ENCODE peak calls at places on chromosomes 7 and 10, in four cellular contexts. Q is K562, M is A549, P is IMR-90. W is an unnamed sample.

GRCh38 chr10:126082067-126082466 is 185.7 kb downstream of the FANK1 start:
- DNase-seq in P (no peak), M (no peak), Q (no peak), W (no peak)

GRCh38 chr7:14218338-14218737 is 228.9 kb upstream of the ETV1 start:
- DNase-seq in P (no peak), M (no peak), Q (no peak), W (no peak)

GRCh38 chr7:120609136-120609753 is 248.7 kb downstream of the TSPAN12 start:
- DNase-seq in M (no peak), P (no peak), Q (no peak), W (no peak)

GRCh38 chr7:21941570-21942224 is 4.0 kb downstream of the CDCA7L start:
- DNase-seq in P (peak; percentile 43), M (no peak), Q (no peak), W (peak; percentile 53)

GRCh38 chr7:85000973-85001372 is 185.9 kb downstream of the SEMA3D start:
- DNase-seq in M (no peak), Q (no peak), P (no peak), W (no peak)

GRCh38 chr10:133224076-133224475 is 5.9 kb upstream of the UTF1 start:
- DNase-seq in P (no peak), Q (no peak), M (no peak), W (no peak)

GRCh38 chr7:25615005-25615404 is 386.7 kb upstream of the NPVF start:
- DNase-seq in P (no peak), M (no peak), Q (no peak), W (no peak)

GRCh38 chr7:1922870-1923236 is 252.8 kb downstream of the ELFN1 start:
- DNase-seq in Q (no peak), P (no peak), M (no peak), W (no peak)

GRCh38 chr7:137862358-137862757 is 15.6 kb upstream of the DGKI start:
- DNase-seq in Q (peak; percentile 29), M (no peak), P (no peak), W (no peak)

GRCh38 chr7:101677421-101678137 is 48.5 kb upstream of the MYL10 start:
- DNase-seq in M (peak; percentile 42), P (peak; percentile 37), Q (peak; percentile 41), W (no peak)

GRCh38 chr7:92137531-92137930 is 3.3 kb upstream of the CYP51A1 start:
- DNase-seq in Q (no peak), M (no peak), P (no peak), W (no peak)

GRCh38 chr7:129845972-129846327 is 106.8 kb downstream of the UBE2H start:
- DNase-seq in P (peak; percentile 91), M (peak; percentile 33), Q (no peak), W (no peak)

GRCh38 chr10:69481280-69481679 is 30.0 kb downstream of the TSPAN15 start:
- DNase-seq in Q (no peak), P (no peak), M (no peak), W (no peak)

GRCh38 chr7:130960208-130960988 is 226.4 kb upstream of the KLF14 start:
- DNase-seq in M (peak; percentile 89), Q (peak; percentile 59), P (peak; percentile 99), W (no peak)

GRCh38 chr10:23892296-23892695 is 316.6 kb upstream of the KIAA1217 start:
- DNase-seq in Q (no peak), P (no peak), M (no peak), W (no peak)

GRCh38 chr7:157837561-157837960 is 500.8 kb downstream of the DNAJB6 start:
- DNase-seq in P (no peak), Q (no peak), M (no peak), W (no peak)

GRCh38 chr10:132618158-132618924 is 80.8 kb downstream of the INPP5A start:
- DNase-seq in P (peak; percentile 46), Q (no peak), M (no peak), W (no peak)

GRCh38 chr7:27897001-27897400 is 157.0 kb downstream of the TAX1BP1 start:
- DNase-seq in Q (no peak), M (no peak), P (peak; percentile 52), W (no peak)

GRCh38 chr7:64795176-64795575 is 948 bp downstream of the ZNF138 start:
- DNase-seq in M (no peak), Q (no peak), P (no peak), W (no peak)

GRCh38 chr10:125037145-125037544 is 95.2 kb downstream of the ZRANB1 start:
- DNase-seq in Q (no peak), M (peak; percentile 81), P (peak; percentile 80), W (no peak)

GRCh38 chr10:125039354-125039769 is 97.4 kb downstream of the ZRANB1 start:
- DNase-seq in P (no peak), M (no peak), Q (no peak), W (no peak)

GRCh38 chr10:125041856-125042506 is 100.1 kb downstream of the ZRANB1 start:
- DNase-seq in M (no peak), P (no peak), Q (peak; percentile 1), W (no peak)

GRCh38 chr10:125035588-125036298 is 93.8 kb downstream of the ZRANB1 start:
- DNase-seq in M (no peak), P (no peak), Q (no peak), W (peak; percentile 69)

DNA sequence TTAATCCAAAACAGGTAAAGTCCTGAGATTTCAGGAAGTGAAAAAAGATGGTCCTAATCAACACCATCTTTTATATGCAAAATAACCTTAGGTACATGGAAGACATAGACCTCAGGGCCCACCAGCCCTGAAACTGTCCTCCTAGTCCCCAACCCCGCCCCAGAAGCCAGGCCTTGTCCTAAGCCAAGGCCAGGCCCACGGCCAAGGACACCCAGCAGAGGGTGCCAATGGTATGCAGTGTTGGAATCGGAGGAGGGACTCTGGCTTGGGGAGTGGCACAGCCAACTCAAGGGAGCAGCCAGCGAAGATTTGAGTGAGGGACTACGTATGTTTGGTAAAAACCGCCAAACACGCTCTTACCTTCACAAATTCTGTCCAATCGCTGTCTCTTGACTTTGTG is 96.7 kb downstream of the ZRANB1 start:
- DNase-seq in Q (no peak), P (no peak), M (peak; percentile 62), W (no peak)
- TF ChIP-seq RCOR1 in Q (no peak), P (no peak), M (no peak), W (no peak)

DNA sequence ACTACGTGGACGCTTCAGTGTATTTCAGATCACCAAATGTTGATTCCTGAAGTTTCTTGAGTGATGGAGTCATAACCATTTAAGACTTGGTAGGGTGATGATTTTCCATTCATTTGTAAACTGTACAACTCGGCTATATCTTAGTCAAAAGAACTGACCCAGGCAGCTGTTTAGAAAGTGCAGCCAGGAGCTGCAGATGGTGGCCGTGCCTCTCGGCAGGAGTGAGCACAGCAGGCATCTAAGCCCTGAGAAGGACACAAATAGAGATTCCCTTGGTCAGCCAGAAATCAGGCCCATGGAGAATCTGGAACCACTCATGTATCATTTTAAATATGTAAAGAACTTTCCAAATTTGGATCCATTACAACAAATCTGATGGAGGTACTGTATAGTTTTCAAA is 177.0 kb upstream of the AKR1E2 start:
- DNase-seq in M (no peak), P (no peak), Q (no peak), W (no peak)
- H3K27ac ChIP-seq in M (no peak overlapping the region), P (no peak overlapping the region), Q (no peak overlapping the region), W (no peak overlapping the region)

GRCh38 chr7:148701414-148701813 is 2.7 kb downstream of the CUL1 start:
- DNase-seq in M (peak; percentile 20), Q (peak; percentile 65), P (peak; percentile 38), W (no peak)
- TF ChIP-seq RCOR1 in M (no peak), Q (no peak), P (no peak), W (no peak)

DNA sequence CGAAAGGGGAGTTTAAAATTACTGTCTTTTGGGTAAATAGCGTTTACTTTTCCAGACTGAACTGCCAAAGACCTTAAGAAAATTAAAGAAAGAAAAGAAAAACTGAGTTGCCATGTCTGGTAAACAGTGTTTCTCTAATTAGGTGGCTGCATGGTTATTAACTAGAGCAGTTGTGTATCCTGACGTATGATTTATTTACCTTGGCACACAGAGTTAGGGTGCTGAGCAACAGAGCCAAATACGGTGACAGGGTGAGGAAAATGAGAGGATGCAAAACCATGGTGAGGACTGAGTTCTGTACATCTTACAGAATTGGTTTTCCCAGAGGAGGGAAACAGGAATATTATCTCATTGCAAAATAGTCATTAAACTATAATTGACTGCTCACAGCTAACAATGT is 546.4 kb upstream of the FZD8 start:
- DNase-seq in Q (no peak), P (no peak), M (no peak), W (no peak)
- H3K27ac ChIP-seq in Q (no peak overlapping the region), P (no peak overlapping the region), M (no peak overlapping the region), W (no peak overlapping the region)